ENCODE peak calls at places on chromosome 3, in ten cellular contexts. G is HTR-8/SVneo; V is mucosa of gallbladder; N is activated effector memory CD4-positive, alpha-beta T cell treated with anti-CD3 and anti-CD28 coated beads, Interleukin-2, amount 50 U/mL, for 16 hours; Y is fibroblast of the conjunctiva; R is spleen; W is activated naive CD8-positive, alpha-beta T cell treated with anti-CD3 and anti-CD28 coated beads, Interleukin-2, amount 50 U/mL, for 24 hours; C is NCI-H1930; F is NCI-H2029; K is stimulated activated naive B cell treated with anti-CD40 and anti-IgM and Interleukin-4, amounts not matched to agents 10 μg/mL and 1 μg/mL and 100 μg/mL, for 72 hours. P is an unnamed sample.

GRCh38 chr3:52137311-52137710 is 16.9 kb downstream of the POC1A start:
- DNase-seq in G (no peak), V (no peak), N (no peak), Y (no peak), R (no peak), W (no peak), C (no peak), F (no peak), K (no peak), P (no peak)

GRCh38 chr3:58117561-58118305 is 93.0 kb downstream of the DNASE1L3 start:
- DNase-seq in G (no peak), V (peak), N (no peak), Y (peak), R (no peak), W (no peak), C (no peak), F (no peak), K (no peak), P (no peak)

GRCh38 chr3:39343076-39343717 is 13.7 kb downstream of the CCR8 start:
- DNase-seq in G (no peak), V (no peak), N (no peak), Y (no peak), R (no peak), W (no peak), C (no peak), F (no peak), K (no peak), P (no peak)

GRCh38 chr3:57787867-57788623 is 31.9 kb downstream of the SLMAP start:
- DNase-seq in G (no peak), V (no peak), N (no peak), Y (no peak), R (no peak), W (no peak), C (no peak), F (peak), K (no peak), P (no peak)

GRCh38 chr3:114569186-114569585 is 275.4 kb downstream of the TIGIT start:
- DNase-seq in G (no peak), V (no peak), N (no peak), Y (no peak), R (no peak), W (no peak), C (no peak), F (no peak), K (no peak), P (no peak)

GRCh38 chr3:117630885-117631284 is 921.3 kb downstream of the TUSC7 start:
- DNase-seq in G (no peak), V (no peak), N (no peak), Y (peak), R (no peak), W (no peak), C (no peak), F (peak), K (no peak), P (no peak)

GRCh38 chr3:157333551-157333991 is 103.1 kb upstream of the PTX3 start:
- DNase-seq in G (no peak), V (no peak), N (no peak), Y (peak), R (no peak), W (no peak), C (no peak), F (no peak), K (no peak), P (no peak)

GRCh38 chr3:149657458-149657795 is 398 bp downstream of the WWTR1 start:
- DNase-seq in G (peak), V (peak), N (no peak), Y (peak), R (peak), W (no peak), C (no peak), F (no peak), K (no peak), P (peak)

GRCh38 chr3:7964899-7965298 is 536.7 kb upstream of the LMCD1 start:
- DNase-seq in G (no peak), V (no peak), N (no peak), Y (no peak), R (no peak), W (no peak), C (no peak), F (no peak), K (no peak), P (no peak)

GRCh38 chr3:127041264-127041820 is 58.4 kb downstream of the PLXNA1 start:
- DNase-seq in G (no peak), V (no peak), N (peak), Y (no peak), R (peak), W (no peak), C (no peak), F (no peak), K (no peak), P (no peak)

GRCh38 chr3:127673191-127674098 is 693 bp downstream of the ABTB1 start:
- DNase-seq in G (no peak), V (no peak), N (peak), Y (no peak), R (peak), W (peak), C (no peak), F (no peak), K (peak), P (no peak)

GRCh38 chr3:106063909-106064308 is 195.1 kb upstream of the CBLB start:
- DNase-seq in G (no peak), V (no peak), N (no peak), Y (no peak), R (no peak), W (no peak), C (no peak), F (no peak), K (no peak), P (no peak)

GRCh38 chr3:11120091-11120845 is 34.0 kb upstream of the HRH1 start:
- DNase-seq in G (no peak), V (no peak), N (no peak), Y (no peak), R (no peak), W (no peak), C (no peak), F (no peak), K (no peak), P (no peak)

GRCh38 chr3:195200010-195200822 is 70.7 kb downstream of the XXYLT1 start:
- DNase-seq in G (no peak), V (no peak), N (peak), Y (no peak), R (no peak), W (no peak), C (no peak), F (no peak), K (no peak), P (no peak)

GRCh38 chr3:43531835-43532234 is 90.0 kb downstream of the ANO10 start:
- DNase-seq in G (peak), V (no peak), N (no peak), Y (no peak), R (no peak), W (no peak), C (no peak), F (no peak), K (no peak), P (no peak)

GRCh38 chr3:95333826-95334225 is 1271.0 kb downstream of the NSUN3 start:
- DNase-seq in G (no peak), V (no peak), N (no peak), Y (no peak), R (no peak), W (no peak), C (no peak), F (no peak), K (no peak), P (no peak)

GRCh38 chr3:62113092-62113491 is 260.3 kb downstream of the FEZF2 start:
- DNase-seq in G (no peak), V (no peak), N (no peak), Y (no peak), R (no peak), W (no peak), C (no peak), F (no peak), K (no peak), P (no peak)

GRCh38 chr3:57557088-57557537 is 1.0 kb downstream of the PDE12 start:
- DNase-seq in G (peak), V (no peak), N (peak), Y (no peak), R (no peak), W (peak), C (no peak), F (no peak), K (peak), P (no peak)

GRCh38 chr3:16906679-16907078 is 21.9 kb downstream of the PLCL2 start:
- DNase-seq in G (no peak), V (no peak), N (no peak), Y (no peak), R (no peak), W (no peak), C (no peak), F (peak), K (no peak), P (no peak)

GRCh38 chr3:156685198-156685597 is 10.8 kb downstream of the TIPARP start:
- DNase-seq in G (no peak), V (no peak), N (no peak), Y (peak), R (no peak), W (no peak), C (no peak), F (no peak), K (no peak), P (no peak)

GRCh38 chr3:47781326-47781684 is 388 bp downstream of the SMARCC1 start:
- DNase-seq in G (peak), V (peak), N (peak), Y (no peak), R (peak), W (peak), C (no peak), F (peak), K (peak), P (peak)

GRCh38 chr3:69090021-69090420 is 5.3 kb downstream of the ARL6IP5 start:
- DNase-seq in G (no peak), V (no peak), N (no peak), Y (peak), R (no peak), W (no peak), C (no peak), F (no peak), K (no peak), P (no peak)

GRCh38 chr3:105435277-105435676 is 68.6 kb downstream of the ALCAM start:
- DNase-seq in G (no peak), V (no peak), N (no peak), Y (no peak), R (no peak), W (no peak), C (no peak), F (no peak), K (no peak), P (no peak)

P was measured in prostate gland.